ENCODE peak calls at places on chromosomes 16 and 17, in five cellular contexts. V is body of pancreas, L is PC-3, M is cardiac muscle cell, Z is RWPE2. T is an unnamed sample. For H3K4me1, the result is how much of the 10 kb centered on the place peaks cover.

GRCh38 chr17:83173997-83174858 is 94.8 kb downstream of the METRNL start:
- DNase-seq in V (peak), L (peak), M (peak), Z (peak), T (no peak)

GRCh38 chr17:34502426-34502825 is 77.0 kb upstream of the TMEM132E start:
- DNase-seq in V (no peak), L (no peak), M (no peak), Z (no peak), T (no peak)

GRCh38 chr17:77440571-77440981 is 299.8 kb downstream of the SEC14L1 start:
- DNase-seq in V (no peak), L (no peak), M (no peak), Z (no peak), T (no peak)

GRCh38 chr17:13332207-13332606 is 269.5 kb downstream of the HS3ST3A1 start:
- DNase-seq in V (no peak), L (no peak), M (no peak), Z (no peak), T (no peak)

GRCh38 chr16:9053006-9053601 is 38.3 kb upstream of the HAPSTR1 start:
- DNase-seq in V (peak), L (peak), M (peak), Z (peak), T (peak)

GRCh38 chr17:5943232-5943631 is 126.9 kb upstream of the WSCD1 start:
- DNase-seq in V (no peak), L (no peak), M (no peak), Z (no peak), T (no peak)

GRCh38 chr17:69269174-69269998 is 40.8 kb upstream of the ABCA10 start:
- DNase-seq in V (no peak), L (peak), M (no peak), Z (no peak), T (peak)

GRCh38 chr17:40058151-40058784 is 4.1 kb upstream of the MED24 start:
- DNase-seq in V (no peak), L (no peak), M (no peak), Z (no peak), T (no peak)

GRCh38 chr17:80829166-80829813 is 162.4 kb upstream of the CHMP6 start:
- DNase-seq in V (no peak), L (no peak), M (no peak), Z (peak), T (no peak)

GRCh38 chr16:49216593-49216992 is 65.0 kb downstream of the CBLN1 start:
- DNase-seq in V (no peak), L (no peak), M (no peak), Z (no peak), T (no peak)

GRCh38 chr16:56195151-56195550 is 3.9 kb downstream of the GNAO1 start:
- DNase-seq in V (no peak), L (peak), M (no peak), Z (no peak), T (no peak)

DNA sequence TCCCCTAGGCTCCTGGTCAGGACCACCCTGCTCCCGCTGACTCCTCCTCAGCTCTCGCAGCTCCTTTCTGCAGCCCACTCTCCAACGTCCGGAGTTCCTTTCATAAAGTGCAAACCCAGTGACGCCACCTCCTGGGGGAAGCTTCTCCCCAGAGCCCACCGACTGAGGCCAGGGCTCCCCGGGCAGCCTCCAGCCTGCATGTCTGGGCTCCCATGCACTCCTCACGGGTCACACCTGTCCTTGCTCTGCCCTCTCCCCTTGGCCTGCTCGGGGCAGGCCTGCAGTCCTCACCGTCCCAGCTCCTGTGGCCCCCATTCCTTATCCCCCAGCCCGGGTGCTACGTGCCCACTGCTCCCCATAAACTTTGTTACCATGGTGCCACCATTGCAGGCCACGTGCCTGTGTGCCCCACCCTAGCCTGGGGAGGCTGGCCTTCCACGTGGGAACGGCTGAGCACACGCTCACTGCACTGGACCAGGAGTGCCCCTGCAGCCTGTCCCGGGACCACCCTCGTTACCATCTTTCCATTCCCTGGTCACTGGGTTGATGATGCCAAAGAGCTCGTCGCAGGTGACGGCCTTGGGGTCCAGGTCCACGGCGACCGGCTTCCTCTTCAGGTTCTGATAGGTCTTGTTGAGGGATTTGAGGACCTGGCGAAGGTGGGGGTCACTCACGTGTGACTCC is 84.9 kb downstream of the DNAH17 start:
- DNase-seq in V (no peak), L (no peak), M (no peak), Z (no peak), T (no peak)
- H3K27ac ChIP-seq in V (no peak), L (no peak), M (no peak), Z (no peak), T (no peak)

GRCh38 chr17:35548213-35548810 is 10.8 kb upstream of the SLFN12L start:
- DNase-seq in V (peak), L (no peak), M (no peak), Z (no peak), T (no peak)

GRCh38 chr17:35553310-35553709 is 7.3 kb downstream of the SLFN14 start:
- DNase-seq in V (no peak), L (no peak), M (no peak), Z (no peak), T (no peak)

GRCh38 chr17:35546489-35546888 is 9.0 kb upstream of the SLFN12L start:
- DNase-seq in V (no peak), L (no peak), M (no peak), Z (no peak), T (no peak)

GRCh38 chr17:35545150-35545549 is 7.7 kb upstream of the SLFN12L start:
- DNase-seq in V (no peak), L (no peak), M (no peak), Z (no peak), T (no peak)

DNA sequence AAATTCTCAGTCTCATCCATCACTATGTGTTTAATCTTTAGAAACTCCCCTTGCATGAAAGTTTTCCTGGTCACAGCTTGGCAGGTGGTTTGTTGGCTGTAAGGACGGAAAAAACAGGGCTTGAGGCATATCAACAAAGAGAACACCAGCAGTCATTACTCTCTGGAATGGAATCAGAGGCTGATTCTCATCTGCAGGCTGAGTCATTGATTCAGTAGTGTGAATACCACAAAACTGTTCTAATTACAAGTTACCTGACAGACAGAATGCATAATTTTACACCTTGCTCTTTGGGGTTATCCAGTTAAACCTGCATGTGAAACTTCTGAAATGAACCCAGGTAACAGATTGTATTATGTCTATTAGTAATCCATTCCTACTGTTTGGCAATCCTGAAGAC is 11.5 kb upstream of the SLFN12L start:
- DNase-seq in V (no peak), L (no peak), M (no peak), Z (no peak), T (no peak)
- TF ChIP-seq CTCF in V (no peak), L (no peak), M (no peak), Z (no peak), T (no peak)

GRCh38 chr17:42133461-42134041 is 10.9 kb downstream of the HSPB9 start:
- DNase-seq in V (peak), L (no peak), M (peak), Z (no peak), T (no peak)

GRCh38 chr17:42131971-42132370 is 9.4 kb downstream of the HSPB9 start:
- DNase-seq in V (no peak), L (no peak), M (no peak), Z (no peak), T (no peak)

GRCh38 chr17:42135151-42135550 is 12.5 kb downstream of the HSPB9 start:
- DNase-seq in V (no peak), L (no peak), M (no peak), Z (no peak), T (no peak)

GRCh38 chr17:42131232-42131631 is 8.6 kb downstream of the HSPB9 start:
- DNase-seq in V (no peak), L (no peak), M (no peak), Z (no peak), T (no peak)

GRCh38 chr17:42132941-42133340 is 10.3 kb downstream of the HSPB9 start:
- DNase-seq in V (peak), L (no peak), M (no peak), Z (no peak), T (peak)
- H3K4me1 ChIP-seq in V (half or more), L (under half), M (under half), Z (under half), T (under half)

GRCh38 chr17:1650731-1651558 is 1.3 kb upstream of the RILP start:
- DNase-seq in V (no peak), L (no peak), M (no peak), Z (no peak), T (no peak)

GRCh38 chr17:1647802-1648581 is 1.7 kb downstream of the RILP start:
- DNase-seq in V (peak), L (peak), M (peak), Z (no peak), T (no peak)

GRCh38 chr17:1649844-1650409 is at the start of gene RILP:
- DNase-seq in V (peak), L (peak), M (peak), Z (no peak), T (peak)

GRCh38 chr17:1649116-1649843 is 386 bp downstream of the RILP start:
- DNase-seq in V (peak), L (peak), M (peak), Z (peak), T (peak)

GRCh38 chr17:1648582-1649115 is 1.0 kb downstream of the RILP start:
- DNase-seq in V (peak), L (peak), M (peak), Z (peak), T (peak)
- H3K27ac ChIP-seq in V (peak), L (no peak), M (peak), Z (peak), T (no peak)

GRCh38 chr16:74305978-74306784 is 9.6 kb downstream of the PSMD7 start:
- DNase-seq in V (no peak), L (no peak), M (peak), Z (no peak), T (no peak)

GRCh38 chr16:74304835-74305176 is 8.2 kb downstream of the PSMD7 start:
- DNase-seq in V (no peak), L (no peak), M (no peak), Z (no peak), T (no peak)

GRCh38 chr16:74302341-74302740 is 5.7 kb downstream of the PSMD7 start:
- DNase-seq in V (no peak), L (no peak), M (no peak), Z (no peak), T (no peak)

GRCh38 chr16:74305286-74305685 is 8.7 kb downstream of the PSMD7 start:
- DNase-seq in V (no peak), L (no peak), M (no peak), Z (no peak), T (no peak)

GRCh38 chr16:74304164-74304834 is 7.7 kb downstream of the PSMD7 start:
- DNase-seq in V (no peak), L (peak), M (no peak), Z (no peak), T (no peak)
- TF ChIP-seq CTCF in V (no peak), L (peak), M (peak), Z (peak), T (peak)